ENCODE peak calls at places on chromosome 20, in six cellular contexts. C is PC-3, L is transverse colon, S is NB4, X is colonic mucosa, G is foreskin fibroblast. V is an unnamed sample.

GRCh38 chr20:63962426-63963347 is 6.5 kb upstream of the UCKL1 start:
- DNase-seq in C (no peak), L (no peak), S (no peak), X (no peak), G (peak; percentile 1), V (no peak)

GRCh38 chr20:37336369-37337207 is 9.4 kb upstream of the SRC start:
- DNase-seq in C (no peak), L (peak; percentile 63), S (peak; percentile 98), X (no peak), G (peak; percentile 55), V (no peak)

GRCh38 chr20:38604873-38605303 is 3.3 kb downstream of the ARHGAP40 start:
- DNase-seq in C (peak; percentile 95), L (no peak), S (no peak), X (no peak), G (peak; percentile 27), V (no peak)

GRCh38 chr20:4697874-4698221 is 23.9 kb upstream of the PRND start:
- DNase-seq in C (no peak), L (no peak), S (no peak), X (no peak), G (no peak), V (no peak)

GRCh38 chr20:63116412-63117106 is 99.4 kb downstream of the YTHDF1 start:
- DNase-seq in C (peak; percentile 18), L (no peak), S (peak; percentile 52), X (no peak), G (peak; percentile 62), V (no peak)

GRCh38 chr20:36827541-36828279 is 48.2 kb upstream of the TLDC2 start:
- DNase-seq in C (no peak), L (no peak), S (no peak), X (no peak), G (peak; percentile 37), V (no peak)

GRCh38 chr20:48754269-48754668 is 73.5 kb downstream of the PREX1 start:
- DNase-seq in C (no peak), L (no peak), S (no peak), X (no peak), G (no peak), V (no peak)

GRCh38 chr20:62736407-62737071 is 27.9 kb downstream of the NTSR1 start:
- DNase-seq in C (no peak), L (peak; percentile 4), S (peak; percentile 83), X (no peak), G (no peak), V (no peak)

GRCh38 chr20:11813106-11813890 is 104.4 kb upstream of the BTBD3 start:
- DNase-seq in C (no peak), L (no peak), S (no peak), X (no peak), G (no peak), V (no peak)

GRCh38 chr20:52847029-52847660 is 125.0 kb upstream of the TSHZ2 start:
- DNase-seq in C (no peak), L (no peak), S (no peak), X (no peak), G (no peak), V (no peak)

GRCh38 chr20:40511478-40511877 is 177.6 kb downstream of the MAFB start:
- DNase-seq in C (no peak), L (no peak), S (no peak), X (no peak), G (peak; percentile 31), V (no peak)

GRCh38 chr20:11120451-11120850 is 446.7 kb upstream of the JAG1 start:
- DNase-seq in C (no peak), L (no peak), S (no peak), X (no peak), G (no peak), V (no peak)

GRCh38 chr20:25867776-25868649 is 171.4 kb upstream of the ZNF337 start:
- DNase-seq in C (no peak), L (peak; percentile 64), S (no peak), X (peak; percentile 65), G (peak; percentile 79), V (peak; percentile 74)

GRCh38 chr20:46215913-46216707 is 92.2 kb downstream of the CDH22 start:
- DNase-seq in C (peak; percentile 65), L (no peak), S (peak; percentile 97), X (no peak), G (peak; percentile 32), V (peak; percentile 22)

GRCh38 chr20:57440678-57441509 is 49.7 kb downstream of the RBM38 start:
- DNase-seq in C (no peak), L (peak; percentile 58), S (no peak), X (peak; percentile 47), G (peak; percentile 81), V (peak; percentile 87)

GRCh38 chr20:34824861-34825529 is 456 bp downstream of the NCOA6 start:
- DNase-seq in C (peak; percentile 35), L (peak; percentile 64), S (peak; percentile 80), X (peak; percentile 56), G (peak; percentile 74), V (peak; percentile 69)

GRCh38 chr20:60244373-60245146 is 286.3 kb downstream of the CDH26 start:
- DNase-seq in C (no peak), L (no peak), S (no peak), X (no peak), G (no peak), V (no peak)

GRCh38 chr20:41424025-41424424 is 57.4 kb upstream of the EMILIN3 start:
- DNase-seq in C (no peak), L (no peak), S (no peak), X (no peak), G (no peak), V (no peak)

GRCh38 chr20:14888172-14888571 is 550.8 kb upstream of the FLRT3 start:
- DNase-seq in C (no peak), L (no peak), S (no peak), X (no peak), G (no peak), V (no peak)

GRCh38 chr20:62104791-62105345 is 17.4 kb upstream of the LSM14B start:
- DNase-seq in C (peak; percentile 37), L (peak; percentile 41), S (no peak), X (peak; percentile 47), G (peak; percentile 71), V (no peak)

DNA sequence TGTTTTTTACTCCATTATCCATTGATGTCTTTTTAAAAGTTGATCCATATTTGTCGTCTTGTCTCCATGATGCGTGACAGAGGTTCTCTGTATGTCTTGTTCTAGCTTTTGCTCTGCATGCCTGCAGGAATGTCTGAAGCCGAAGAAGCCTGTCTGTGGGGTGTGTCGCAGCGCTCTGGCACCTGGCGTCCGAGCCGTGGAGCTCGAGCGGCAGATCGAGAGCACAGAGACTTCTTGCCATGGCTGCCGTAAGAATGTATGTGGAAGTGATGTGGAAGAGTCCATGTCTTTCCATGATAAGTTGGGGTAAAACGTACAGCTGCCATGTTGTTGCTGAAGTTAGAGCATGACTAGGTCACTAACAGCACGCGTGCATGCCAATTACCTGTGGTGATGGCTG is 5.3 kb downstream of the RNF114 start:
- DNase-seq in C (no peak), L (no peak), S (no peak), X (no peak), G (no peak), V (no peak)
- H3K4me3 ChIP-seq in C (no peak overlapping the region), L (no peak overlapping the region), S (no peak overlapping the region), X (no peak overlapping the region), G (no peak overlapping the region), V (no peak overlapping the region)

GRCh38 chr20:50237349-50237748 is 46.7 kb downstream of the CEBPB start:
- DNase-seq in C (peak; percentile 73), L (no peak), S (no peak), X (no peak), G (no peak), V (no peak)

GRCh38 chr20:50242548-50242862 is 51.9 kb downstream of the CEBPB start:
- DNase-seq in C (no peak), L (no peak), S (no peak), X (no peak), G (no peak), V (no peak)

GRCh38 chr20:50238081-50238800 is 47.6 kb downstream of the CEBPB start:
- DNase-seq in C (no peak), L (no peak), S (no peak), X (no peak), G (no peak), V (no peak)

GRCh38 chr20:50242178-50242514 is 51.5 kb downstream of the CEBPB start:
- DNase-seq in C (no peak), L (no peak), S (no peak), X (no peak), G (no peak), V (no peak)

DNA sequence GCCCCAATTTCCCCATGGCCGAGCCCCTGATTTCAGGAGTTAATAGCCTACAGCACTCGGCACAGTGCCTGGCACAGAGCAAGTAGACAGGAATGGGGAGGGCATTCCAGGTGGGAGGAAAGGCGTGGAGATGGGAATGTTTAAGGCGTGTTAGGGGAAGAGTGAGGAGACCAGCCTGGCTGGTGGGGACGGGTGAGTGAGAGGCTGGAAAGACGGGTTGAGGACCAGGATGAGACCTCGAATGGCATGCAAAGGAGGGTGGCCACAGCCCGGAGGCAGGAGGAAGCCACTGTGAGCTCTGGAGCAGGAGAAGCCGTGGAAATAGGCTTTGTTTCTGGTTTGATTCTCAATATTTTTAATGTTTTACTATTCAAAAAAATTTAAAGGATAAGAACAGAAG is 49.5 kb downstream of the CEBPB start:
- DNase-seq in C (peak; percentile 37), L (no peak), S (no peak), X (no peak), G (no peak), V (no peak)
- H3K4me3 ChIP-seq in C (no peak overlapping the region), L (no peak overlapping the region), S (no peak overlapping the region), X (no peak overlapping the region), G (no peak overlapping the region), V (no peak overlapping the region)

DNA sequence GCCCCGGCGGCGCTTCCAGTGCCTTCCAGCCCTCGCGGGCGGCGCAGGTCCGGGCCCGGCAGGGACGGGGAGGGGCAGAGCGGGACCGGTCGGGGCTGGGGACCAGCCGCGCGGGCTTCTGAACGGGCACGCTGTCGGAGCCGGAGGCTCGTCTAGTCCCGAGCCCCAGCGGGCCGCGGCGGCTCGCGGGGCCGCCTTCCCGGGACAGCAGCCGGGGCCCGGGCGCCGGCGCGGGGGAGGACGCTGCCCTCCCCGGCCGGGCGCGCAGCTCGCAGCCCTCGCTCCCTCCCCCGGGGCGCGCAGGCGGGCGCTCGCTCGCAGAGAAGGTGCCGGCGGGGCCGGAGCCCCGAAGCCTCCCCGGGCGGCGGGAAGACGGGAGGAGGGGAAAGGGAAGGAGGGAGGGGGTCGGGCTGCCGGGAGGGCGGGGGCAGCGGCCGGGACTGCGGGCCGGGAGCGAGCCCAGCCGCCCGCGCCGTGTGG is 696 bp upstream of the SIRPA start:
- DNase-seq in C (peak; percentile 62), L (peak; percentile 59), S (peak; percentile 85), X (peak; percentile 53), G (peak; percentile 86), V (peak; percentile 52)
- H3K4me3 ChIP-seq in C (peak overlapping the region; percentile 79), L (peak overlapping the region; percentile 61), S (peak overlapping the region; percentile 51), X (peak overlapping the region; percentile 57), G (peak overlapping the region; percentile 86), V (peak overlapping the region; percentile 47)

GRCh38 chr20:31817461-31817860 is 1.7 kb upstream of the MYLK2 start:
- DNase-seq in C (no peak), L (no peak), S (no peak), X (no peak), G (no peak), V (no peak)

GRCh38 chr20:31821427-31821826 is 2.3 kb downstream of the MYLK2 start:
- DNase-seq in C (no peak), L (no peak), S (no peak), X (no peak), G (no peak), V (no peak)

GRCh38 chr20:31818376-31818908 is 714 bp upstream of the MYLK2 start:
- DNase-seq in C (no peak), L (no peak), S (no peak), X (no peak), G (no peak), V (no peak)

GRCh38 chr20:31820228-31820627 is 1.1 kb downstream of the MYLK2 start:
- DNase-seq in C (no peak), L (no peak), S (no peak), X (no peak), G (no peak), V (no peak)

GRCh38 chr20:31819083-31819784 is at the start of gene MYLK2:
- DNase-seq in C (no peak), L (no peak), S (no peak), X (no peak), G (no peak), V (peak; percentile 75)
- H3K4me3 ChIP-seq in C (no peak within 1 kb of the TSS), L (no peak within 1 kb of the TSS), S (no peak within 1 kb of the TSS), X (no peak within 1 kb of the TSS), G (no peak within 1 kb of the TSS), V (no peak within 1 kb of the TSS)

V was measured in body of pancreas.